ENCODE peak calls at places on chromosome 22, in nine cellular contexts. R, F, Q, G, Y, L, S, X and P are unnamed samples.

GRCh38 chr22:21703684-21704316 is 31.8 kb downstream of the YPEL1 start:
- DNase-seq in R (no peak), F (no peak), Q (no peak), G (no peak), Y (no peak), L (peak), S (no peak), X (no peak), P (no peak)

GRCh38 chr22:41036924-41037323 is 55.5 kb upstream of the EP300 start:
- DNase-seq in R (no peak), F (no peak), Q (no peak), G (no peak), Y (no peak), L (no peak), S (no peak), X (no peak), P (no peak)

GRCh38 chr22:42881982-42882656 is 25.0 kb upstream of the ARFGAP3 start:
- DNase-seq in R (no peak), F (no peak), Q (no peak), G (peak), Y (peak), L (peak), S (peak), X (no peak), P (no peak)

GRCh38 chr22:26474687-26475086 is 8.9 kb downstream of the HPS4 start:
- DNase-seq in R (no peak), F (no peak), Q (no peak), G (no peak), Y (no peak), L (no peak), S (no peak), X (no peak), P (no peak)

GRCh38 chr22:33361581-33361980 is 303.4 kb upstream of the SYN3 start:
- DNase-seq in R (no peak), F (no peak), Q (peak), G (no peak), Y (no peak), L (no peak), S (no peak), X (no peak), P (no peak)

GRCh38 chr22:48888466-48889208 is 939.0 kb downstream of the BRD1 start:
- DNase-seq in R (no peak), F (no peak), Q (no peak), G (no peak), Y (peak), L (no peak), S (no peak), X (no peak), P (no peak)

GRCh38 chr22:47836957-47837356 is 1074.5 kb downstream of the TBC1D22A start:
- DNase-seq in R (no peak), F (no peak), Q (no peak), G (no peak), Y (no peak), L (no peak), S (no peak), X (no peak), P (no peak)

GRCh38 chr22:27419473-27419872 is 382.1 kb downstream of the MN1 start:
- DNase-seq in R (no peak), F (no peak), Q (peak), G (no peak), Y (no peak), L (no peak), S (no peak), X (no peak), P (no peak)

GRCh38 chr22:41582694-41583093 is 6.9 kb downstream of the PMM1 start:
- DNase-seq in R (no peak), F (no peak), Q (no peak), G (no peak), Y (no peak), L (no peak), S (no peak), X (no peak), P (no peak)

GRCh38 chr22:48561676-48562075 is 1266.0 kb downstream of the BRD1 start:
- DNase-seq in R (no peak), F (no peak), Q (no peak), G (no peak), Y (peak), L (no peak), S (no peak), X (no peak), P (no peak)

GRCh38 chr22:40426671-40427070 is 56.3 kb downstream of the SGSM3 start:
- DNase-seq in R (no peak), F (no peak), Q (peak), G (no peak), Y (peak), L (no peak), S (no peak), X (no peak), P (no peak)

GRCh38 chr22:43152355-43153071 is 1.2 kb downstream of the TSPO start:
- DNase-seq in R (no peak), F (peak), Q (peak), G (peak), Y (peak), L (peak), S (no peak), X (peak), P (peak)

GRCh38 chr22:44686873-44687600 is 15.0 kb upstream of the PRR5 start:
- DNase-seq in R (no peak), F (no peak), Q (peak), G (no peak), Y (no peak), L (no peak), S (no peak), X (no peak), P (no peak)

GRCh38 chr22:28021116-28021997 is 102.3 kb upstream of the PITPNB start:
- DNase-seq in R (no peak), F (no peak), Q (no peak), G (peak), Y (no peak), L (no peak), S (peak), X (no peak), P (no peak)

GRCh38 chr22:42283288-42284229 is 13.1 kb upstream of the TCF20 start:
- DNase-seq in R (no peak), F (peak), Q (no peak), G (no peak), Y (peak), L (no peak), S (no peak), X (no peak), P (no peak)

GRCh38 chr22:27212081-27212480 is 554.7 kb downstream of the MIAT start:
- DNase-seq in R (no peak), F (no peak), Q (no peak), G (no peak), Y (no peak), L (no peak), S (no peak), X (no peak), P (no peak)

GRCh38 chr22:47148956-47149748 is 386.7 kb downstream of the TBC1D22A start:
- DNase-seq in R (no peak), F (no peak), Q (no peak), G (no peak), Y (peak), L (no peak), S (no peak), X (no peak), P (no peak)

GRCh38 chr22:24333301-24333700 is 62.7 kb downstream of the SPECC1L start:
- DNase-seq in R (peak), F (no peak), Q (peak), G (no peak), Y (no peak), L (no peak), S (no peak), X (no peak), P (no peak)

GRCh38 chr22:42918500-42918899 is 61.4 kb upstream of the ARFGAP3 start:
- DNase-seq in R (no peak), F (no peak), Q (no peak), G (no peak), Y (no peak), L (no peak), S (no peak), X (no peak), P (no peak)

GRCh38 chr22:24144471-24145115 is 36.7 kb upstream of the SUSD2 start:
- DNase-seq in R (no peak), F (no peak), Q (no peak), G (no peak), Y (no peak), L (no peak), S (no peak), X (no peak), P (no peak)

GRCh38 chr22:29916007-29916544 is 33.1 kb downstream of the MTMR3 start:
- DNase-seq in R (peak), F (no peak), Q (peak), G (no peak), Y (no peak), L (no peak), S (no peak), X (no peak), P (no peak)

GRCh38 chr22:28710112-28710888 is 30.7 kb upstream of the TTC28 start:
- DNase-seq in R (peak), F (no peak), Q (peak), G (no peak), Y (no peak), L (no peak), S (no peak), X (no peak), P (no peak)

GRCh38 chr22:34570408-34570807 is 495.6 kb upstream of the ISX start:
- DNase-seq in R (no peak), F (no peak), Q (no peak), G (no peak), Y (no peak), L (no peak), S (no peak), X (no peak), P (no peak)

GRCh38 chr22:44364750-44365118 is 52.0 kb upstream of the SHISAL1 start:
- DNase-seq in R (no peak), F (no peak), Q (no peak), G (no peak), Y (peak), L (peak), S (no peak), X (no peak), P (no peak)

GRCh38 chr22:28542980-28543621 is 136.5 kb downstream of the TTC28 start:
- DNase-seq in R (no peak), F (no peak), Q (no peak), G (no peak), Y (no peak), L (no peak), S (no peak), X (no peak), P (no peak)

GRCh38 chr22:43446037-43446803 is 34.4 kb downstream of the MPPED1 start:
- DNase-seq in R (no peak), F (no peak), Q (peak), G (no peak), Y (no peak), L (no peak), S (no peak), X (no peak), P (no peak)

GRCh38 chr22:29030016-29030617 is 31.5 kb downstream of the C22orf31 start:
- DNase-seq in R (no peak), F (no peak), Q (no peak), G (peak), Y (no peak), L (no peak), S (no peak), X (no peak), P (no peak)

GRCh38 chr22:30312053-30312452 is 14.7 kb downstream of the TBC1D10A start:
- DNase-seq in R (no peak), F (no peak), Q (peak), G (no peak), Y (no peak), L (no peak), S (no peak), X (no peak), P (no peak)

GRCh38 chr22:31680764-31681624 is 19.0 kb upstream of the PISD start:
- DNase-seq in R (no peak), F (no peak), Q (peak), G (no peak), Y (no peak), L (no peak), S (no peak), X (no peak), P (no peak)

GRCh38 chr22:24514241-24515024 is 19.3 kb downstream of the UPB1 start:
- DNase-seq in R (no peak), F (no peak), Q (no peak), G (peak), Y (peak), L (peak), S (peak), X (no peak), P (no peak)

GRCh38 chr22:25746012-25746373 is 4.0 kb downstream of the MYO18B start:
- DNase-seq in R (no peak), F (no peak), Q (peak), G (no peak), Y (no peak), L (no peak), S (no peak), X (no peak), P (no peak)

GRCh38 chr22:27183474-27183873 is 526.1 kb downstream of the MIAT start:
- DNase-seq in R (no peak), F (no peak), Q (no peak), G (no peak), Y (no peak), L (no peak), S (no peak), X (no peak), P (no peak)

GRCh38 chr22:39114157-39114511 is 17.1 kb downstream of the APOBEC3H start:
- DNase-seq in R (no peak), F (no peak), Q (no peak), G (no peak), Y (peak), L (no peak), S (peak), X (no peak), P (no peak)
- H3K4me3 ChIP-seq in R (no peak), F (no peak), Q (no peak), G (no peak), Y (no peak), L (no peak), S (peak), X (no peak), P (no peak)

DNA sequence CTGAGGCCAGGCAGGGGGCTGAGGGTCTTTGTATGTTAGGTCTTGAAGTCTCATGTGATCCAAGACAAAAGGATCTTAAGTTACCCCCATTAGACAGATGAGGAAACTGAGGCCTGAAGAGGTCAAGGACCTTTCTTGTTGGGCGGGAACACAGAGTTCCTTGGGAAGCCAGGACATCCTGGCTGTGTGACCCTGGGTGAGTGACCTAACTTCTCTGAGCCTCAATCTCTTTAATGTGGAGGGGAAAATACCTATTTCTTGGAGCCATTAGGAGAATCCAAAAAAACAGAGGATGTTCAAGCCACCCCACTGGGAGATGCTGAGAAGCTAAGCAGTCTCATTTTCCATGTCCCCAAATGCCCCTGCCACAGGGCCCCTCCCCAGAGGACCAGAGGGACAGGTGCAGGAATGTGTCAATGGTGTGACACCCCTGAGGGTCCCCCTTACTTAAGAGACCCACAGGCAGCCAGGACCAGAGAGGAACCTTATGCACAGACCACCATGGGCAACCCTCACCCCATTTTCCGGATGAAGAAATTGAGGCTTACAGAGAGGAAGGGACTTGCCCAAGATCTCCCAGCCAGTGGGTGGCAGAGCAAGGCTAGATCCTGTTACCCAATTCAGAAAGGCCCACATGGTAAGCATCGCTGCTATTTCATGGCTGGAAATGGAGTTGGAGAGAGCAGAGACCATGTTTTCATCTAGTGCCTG is 8.0 kb downstream of the RAC2 start:
- DNase-seq in R (no peak), F (no peak), Q (no peak), G (no peak), Y (peak), L (no peak), S (no peak), X (no peak), P (no peak)
- H3K27ac ChIP-seq in R (no peak), F (peak), Q (no peak), G (no peak), Y (no peak), L (no peak), S (no peak), X (peak), P (peak)

DNA sequence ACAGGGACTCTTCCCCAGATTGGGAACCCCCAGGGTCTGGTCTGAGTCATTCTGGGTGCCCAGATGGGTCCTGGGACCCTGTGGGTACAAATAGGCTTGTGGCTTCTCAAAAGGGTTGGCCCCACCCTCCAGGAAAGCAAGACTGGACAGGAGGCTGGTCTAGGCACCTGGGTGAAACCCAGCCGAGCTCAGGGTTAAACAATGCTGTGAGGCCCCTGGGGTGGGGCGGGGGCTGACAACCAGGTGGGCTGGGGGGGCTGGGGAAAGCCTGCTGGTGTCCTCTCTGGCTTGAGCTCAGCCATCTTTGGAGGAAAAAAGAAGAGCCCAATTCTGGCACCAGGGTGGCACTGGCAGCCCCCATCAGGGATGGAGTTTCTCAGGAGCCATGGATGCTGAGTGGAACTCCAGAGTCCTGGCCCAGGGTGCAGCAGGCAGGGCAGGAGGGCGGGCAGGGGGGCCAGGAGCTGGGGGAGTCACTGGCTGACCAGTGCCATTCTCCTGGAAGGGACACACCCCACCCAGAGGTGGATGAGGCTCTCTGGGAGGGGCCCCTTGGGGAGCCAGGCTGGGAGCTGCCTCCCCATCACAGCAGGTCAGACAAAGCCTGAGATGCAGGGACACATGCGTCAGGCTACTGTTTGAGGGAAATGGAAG is 1.1 kb downstream of the SEPTIN5 start:
- DNase-seq in R (no peak), F (peak), Q (no peak), G (no peak), Y (no peak), L (no peak), S (no peak), X (no peak), P (no peak)
- H3K4me3 ChIP-seq in R (peak), F (no peak), Q (no peak), G (peak), Y (peak), L (no peak), S (peak), X (no peak), P (no peak)

DNA sequence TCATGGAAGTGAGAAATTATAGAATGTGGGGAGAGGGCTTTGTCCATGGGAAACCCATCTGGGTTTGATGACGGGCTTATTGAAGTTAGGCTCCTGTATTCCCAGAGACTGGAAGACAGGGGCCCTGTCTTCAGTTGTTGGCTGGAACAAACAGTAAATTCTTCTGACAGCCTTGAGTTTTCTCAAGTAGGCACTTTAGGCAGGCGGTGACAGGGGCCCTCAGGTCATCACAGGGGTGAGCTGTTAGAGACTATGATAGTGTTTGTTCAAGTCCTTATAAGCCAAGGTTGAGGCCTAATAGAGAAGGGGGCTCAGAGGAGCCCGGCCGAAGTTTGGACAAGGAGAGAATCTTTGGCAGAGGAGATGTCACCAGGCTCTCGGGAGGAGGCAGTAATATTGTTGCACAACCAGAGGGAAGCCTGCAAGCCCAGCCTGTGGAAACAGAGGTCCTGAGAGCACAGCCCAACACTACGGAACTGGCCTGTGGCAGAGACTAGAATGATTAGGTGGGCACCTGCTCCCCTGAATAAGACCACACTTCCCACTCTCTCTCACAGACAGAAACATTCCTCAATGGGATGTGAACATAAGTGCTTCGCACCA is 20.2 kb upstream of the IL17RA start:
- DNase-seq in R (no peak), F (no peak), Q (no peak), G (no peak), Y (no peak), L (no peak), S (no peak), X (no peak), P (no peak)
- H3K27ac ChIP-seq in R (no peak), F (no peak), Q (no peak), G (peak), Y (peak), L (no peak), S (no peak), X (no peak), P (no peak)

GRCh38 chr22:19763141-19764049 is 2.8 kb downstream of the TBX1 start:
- DNase-seq in R (no peak), F (no peak), Q (no peak), G (no peak), Y (no peak), L (no peak), S (no peak), X (no peak), P (no peak)
- H3K4me3 ChIP-seq in R (no peak), F (no peak), Q (no peak), G (no peak), Y (peak), L (no peak), S (no peak), X (no peak), P (no peak)

DNA sequence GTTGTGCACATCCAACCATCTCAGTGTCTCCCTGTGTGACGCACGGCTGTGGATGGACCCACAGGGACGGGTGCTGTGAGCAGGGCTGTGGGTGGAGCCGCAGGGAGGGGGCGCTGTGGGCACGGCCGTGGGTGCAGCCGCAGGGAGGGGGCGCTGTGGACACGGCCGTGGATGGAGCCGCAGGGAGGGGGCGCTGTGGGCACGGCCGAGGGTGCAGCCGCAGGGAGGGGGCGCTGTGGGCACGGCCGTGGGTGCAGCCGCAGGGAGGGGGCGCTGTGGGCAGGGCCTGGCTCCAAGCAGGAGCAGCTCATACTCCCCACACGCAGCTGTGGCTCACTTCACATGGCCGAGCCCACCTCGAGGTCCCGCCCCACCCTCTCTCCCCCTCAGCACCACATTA is 6.0 kb upstream of the MAPK11 start:
- DNase-seq in R (no peak), F (peak), Q (peak), G (peak), Y (no peak), L (peak), S (peak), X (no peak), P (no peak)
- H3K27ac ChIP-seq in R (no peak), F (no peak), Q (no peak), G (peak), Y (no peak), L (no peak), S (no peak), X (no peak), P (no peak)

GRCh38 chr22:35860837-35861236 is 143.2 kb downstream of the APOL5 start:
- DNase-seq in R (no peak), F (no peak), Q (no peak), G (no peak), Y (no peak), L (no peak), S (no peak), X (no peak), P (no peak)
- H3K4me3 ChIP-seq in R (no peak), F (no peak), Q (no peak), G (no peak), Y (peak), L (no peak), S (no peak), X (no peak), P (no peak)

DNA sequence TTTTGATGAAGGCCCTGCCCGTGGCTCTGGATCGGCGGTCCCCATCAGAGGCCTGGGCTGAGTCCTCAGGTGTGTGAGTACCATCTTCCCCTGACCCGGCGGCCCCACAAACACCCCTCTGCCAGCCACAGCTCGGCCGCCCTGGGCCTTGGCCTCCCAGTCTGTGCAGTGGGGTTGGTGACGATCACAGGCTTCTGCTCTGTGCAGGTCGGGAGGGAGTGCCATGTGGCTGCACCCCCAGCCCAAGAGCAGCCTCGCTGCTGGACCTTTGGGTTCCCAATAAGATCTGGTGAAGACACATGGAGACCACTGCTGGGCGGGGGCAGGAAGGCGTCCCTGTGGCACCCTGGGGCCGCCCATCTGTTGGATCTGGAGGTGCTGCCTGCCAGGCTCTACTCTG is 47.1 kb upstream of the PPARA start:
- DNase-seq in R (no peak), F (no peak), Q (no peak), G (no peak), Y (no peak), L (no peak), S (no peak), X (no peak), P (no peak)
- H3K27ac ChIP-seq in R (no peak), F (no peak), Q (no peak), G (peak), Y (peak), L (peak), S (no peak), X (no peak), P (no peak)